ENCODE peak calls at places on chromosomes 4 and X, in five cellular contexts. One of them, this sample, is unnamed.
A peak's percentile ranks its signal among the peaks of the same experiment; 100 is the strongest.

GRCh38 chrX:132590350-132591026 is 101.7 kb upstream of the MBNL3 start:
- DNase-seq in OCI-LY7: no peak
- DNase-seq in tibial nerve: no peak
- DNase-seq in endothelial cell: no peak
- DNase-seq in D721Med: no peak
- DNase-seq in this sample: no peak

GRCh38 chrX:123188081-123188480 is 4.0 kb downstream of the GRIA3 start:
- DNase-seq in endothelial cell: no peak
- DNase-seq in OCI-LY7: no peak
- DNase-seq in tibial nerve: no peak
- DNase-seq in D721Med: no peak
- DNase-seq in this sample: no peak

GRCh38 chrX:70096052-70096451 is 33.8 kb downstream of the OTUD6A start:
- DNase-seq in tibial nerve: no peak
- DNase-seq in OCI-LY7: no peak
- DNase-seq in endothelial cell: peak; percentile 3
- DNase-seq in D721Med: no peak
- DNase-seq in this sample: no peak

GRCh38 chr4:84573738-84574720 is 8.9 kb upstream of the CDS1 start:
- DNase-seq in tibial nerve: no peak
- DNase-seq in D721Med: no peak
- DNase-seq in OCI-LY7: no peak
- DNase-seq in endothelial cell: no peak
- DNase-seq in this sample: no peak

GRCh38 chr4:91812319-91812718 is 491.4 kb upstream of the GRID2 start:
- DNase-seq in tibial nerve: no peak
- DNase-seq in D721Med: no peak
- DNase-seq in OCI-LY7: no peak
- DNase-seq in endothelial cell: no peak
- DNase-seq in this sample: no peak

GRCh38 chrX:56281789-56282188 is 49.6 kb downstream of the KLF8 start:
- DNase-seq in tibial nerve: no peak
- DNase-seq in OCI-LY7: peak; percentile 23
- DNase-seq in endothelial cell: peak; percentile 3
- DNase-seq in D721Med: no peak
- DNase-seq in this sample: no peak

GRCh38 chrX:22665818-22666217 is 333.9 kb upstream of the DDX53 start:
- DNase-seq in tibial nerve: no peak
- DNase-seq in endothelial cell: no peak
- DNase-seq in OCI-LY7: no peak
- DNase-seq in D721Med: no peak
- DNase-seq in this sample: no peak

GRCh38 chr4:173761236-173761635 is 231.2 kb upstream of the HAND2 start:
- DNase-seq in endothelial cell: no peak
- DNase-seq in tibial nerve: no peak
- DNase-seq in D721Med: no peak
- DNase-seq in OCI-LY7: no peak
- DNase-seq in this sample: no peak

GRCh38 chr4:186725422-186726149 is 1.9 kb upstream of the FAT1 start:
- DNase-seq in tibial nerve: peak; percentile 84
- DNase-seq in D721Med: peak; percentile 47
- DNase-seq in endothelial cell: peak; percentile 66
- DNase-seq in OCI-LY7: no peak
- DNase-seq in this sample: no peak

GRCh38 chr4:41430796-41431195 is 107.2 kb upstream of the LIMCH1 start:
- DNase-seq in tibial nerve: no peak
- DNase-seq in D721Med: no peak
- DNase-seq in endothelial cell: no peak
- DNase-seq in OCI-LY7: no peak
- DNase-seq in this sample: no peak

GRCh38 chrX:71911023-71911730 is 532 bp downstream of the NHSL2 start:
- DNase-seq in endothelial cell: peak; percentile 63
- DNase-seq in OCI-LY7: no peak
- DNase-seq in tibial nerve: no peak
- DNase-seq in D721Med: no peak
- DNase-seq in this sample: no peak

GRCh38 chrX:71908387-71908786 is 2.3 kb upstream of the NHSL2 start:
- DNase-seq in OCI-LY7: no peak
- DNase-seq in tibial nerve: no peak
- DNase-seq in endothelial cell: no peak
- DNase-seq in D721Med: no peak
- DNase-seq in this sample: no peak

GRCh38 chrX:71911731-71912050 is 1.0 kb downstream of the NHSL2 start:
- DNase-seq in endothelial cell: no peak
- DNase-seq in OCI-LY7: no peak
- DNase-seq in tibial nerve: no peak
- DNase-seq in D721Med: no peak
- DNase-seq in this sample: no peak

GRCh38 chrX:71910526-71911022 is at the start of gene NHSL2:
- DNase-seq in endothelial cell: peak; percentile 36
- DNase-seq in D721Med: no peak
- DNase-seq in OCI-LY7: no peak
- DNase-seq in tibial nerve: no peak
- DNase-seq in this sample: no peak

DNA sequence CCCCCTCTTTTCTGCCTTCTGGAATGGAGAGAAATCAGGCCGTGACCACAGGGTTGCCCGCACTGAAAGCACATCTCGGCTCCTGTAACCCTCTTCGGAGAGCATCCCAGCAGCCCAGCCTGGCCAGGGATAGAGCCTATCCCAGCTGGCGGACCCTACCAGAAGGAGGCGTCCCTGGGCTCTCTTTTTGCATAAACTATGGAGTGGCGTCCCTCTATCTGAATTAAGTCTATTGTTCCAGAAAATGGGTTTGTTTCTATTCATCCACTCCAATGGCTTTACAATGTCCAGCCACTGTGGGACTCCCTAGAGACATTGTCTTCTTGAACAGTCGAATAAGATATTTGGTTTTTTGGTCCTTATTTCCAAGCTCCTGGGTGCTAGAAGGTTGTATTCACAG is 689 bp upstream of the NHSL2 start:
- DNase-seq in D721Med: no peak
- DNase-seq in tibial nerve: peak; percentile 49
- DNase-seq in OCI-LY7: no peak
- DNase-seq in endothelial cell: peak; percentile 44
- DNase-seq in this sample: no peak
- TF ChIP-seq CTCF in D721Med: peak; percentile 39
- TF ChIP-seq CTCF in tibial nerve: no peak
- TF ChIP-seq CTCF in OCI-LY7: no peak
- TF ChIP-seq CTCF in endothelial cell: no peak
- TF ChIP-seq CTCF in this sample: peak; percentile 70

DNA sequence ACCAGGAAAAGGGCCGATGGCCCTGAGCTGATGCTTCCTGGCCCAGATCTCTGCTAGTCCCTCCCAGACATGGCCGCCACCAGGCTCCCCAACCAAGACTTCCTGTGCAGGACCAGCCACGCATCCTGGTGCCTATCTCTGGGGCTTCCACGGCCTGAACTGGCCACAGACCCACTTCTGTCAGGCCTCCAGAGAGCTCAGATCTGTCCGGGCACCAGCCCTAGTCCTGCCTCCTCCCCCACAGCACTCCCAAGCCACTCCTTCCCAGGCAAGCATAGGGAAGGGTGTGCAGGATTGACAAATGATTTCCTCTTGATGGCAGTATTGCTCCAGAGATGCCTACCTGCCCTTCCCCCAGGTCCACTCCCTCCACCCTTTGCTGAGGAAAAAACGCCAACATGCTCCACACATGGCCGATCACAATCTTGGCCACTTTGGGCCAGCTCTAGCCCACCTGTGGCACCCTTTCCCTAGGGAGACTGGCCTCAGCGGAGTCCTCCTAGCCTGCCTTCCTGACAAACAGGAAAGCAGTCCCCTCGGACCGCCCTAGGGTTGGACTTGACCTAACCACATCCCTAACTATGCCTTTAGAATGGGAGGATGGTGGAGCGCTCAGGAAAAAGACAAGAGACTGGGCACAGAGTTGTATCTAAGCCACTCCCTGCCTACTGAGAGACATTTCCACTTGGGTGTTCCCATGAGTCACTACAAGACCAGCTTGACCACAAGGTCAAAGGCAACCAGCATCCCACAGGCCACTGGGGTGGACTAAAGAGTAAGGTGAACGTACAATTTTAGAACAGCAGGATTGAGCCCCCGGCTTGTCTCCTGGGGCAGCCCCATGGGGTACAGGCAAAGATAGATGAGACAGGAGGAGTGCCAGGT is 277.5 kb upstream of the AGTR2 start:
- DNase-seq in D721Med: no peak
- DNase-seq in OCI-LY7: no peak
- DNase-seq in tibial nerve: no peak
- DNase-seq in endothelial cell: no peak
- DNase-seq in this sample: no peak
- TF ChIP-seq CTCF in D721Med: no peak
- TF ChIP-seq CTCF in OCI-LY7: no peak
- TF ChIP-seq CTCF in tibial nerve: peak; percentile 45
- TF ChIP-seq CTCF in endothelial cell: no peak
- TF ChIP-seq CTCF in this sample: no peak

DNA sequence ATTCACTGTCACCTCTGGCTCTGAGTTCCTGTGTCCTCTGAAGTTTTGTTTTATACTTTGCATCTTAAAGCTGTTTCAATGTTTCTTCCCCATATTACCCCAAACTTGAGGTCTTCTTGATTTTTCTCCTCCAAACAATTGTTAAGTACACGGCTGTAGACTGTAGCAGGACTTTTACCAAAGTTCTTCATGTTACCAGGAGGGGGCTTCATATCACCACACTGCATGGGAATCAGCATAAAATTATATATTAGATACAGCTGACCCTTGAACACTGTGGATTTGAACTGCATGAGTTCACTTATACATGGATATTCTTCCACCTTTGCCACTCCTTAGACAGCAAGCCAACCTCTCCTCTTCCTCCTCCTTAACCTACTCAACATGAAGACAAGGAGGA is 56.6 kb downstream of the SPATA18 start:
- DNase-seq in D721Med: no peak
- DNase-seq in endothelial cell: no peak
- DNase-seq in OCI-LY7: peak; percentile 1
- DNase-seq in tibial nerve: no peak
- DNase-seq in this sample: no peak
- TF ChIP-seq CTCF in D721Med: no peak
- TF ChIP-seq CTCF in endothelial cell: peak; percentile 20
- TF ChIP-seq CTCF in OCI-LY7: peak; percentile 40
- TF ChIP-seq CTCF in tibial nerve: no peak
- TF ChIP-seq CTCF in this sample: peak; percentile 59

GRCh38 chrX:45191383-45191782 is 9.3 kb downstream of the DIPK2B start:
- DNase-seq in endothelial cell: no peak
- DNase-seq in OCI-LY7: no peak
- DNase-seq in tibial nerve: no peak
- DNase-seq in D721Med: no peak
- DNase-seq in this sample: no peak

GRCh38 chrX:45187731-45188130 is 12.9 kb downstream of the DIPK2B start:
- DNase-seq in D721Med: no peak
- DNase-seq in tibial nerve: no peak
- DNase-seq in OCI-LY7: no peak
- DNase-seq in endothelial cell: no peak
- DNase-seq in this sample: no peak

GRCh38 chrX:45191820-45192409 is 8.8 kb downstream of the DIPK2B start:
- DNase-seq in tibial nerve: no peak
- DNase-seq in OCI-LY7: no peak
- DNase-seq in endothelial cell: no peak
- DNase-seq in D721Med: no peak
- DNase-seq in this sample: no peak

GRCh38 chrX:45184211-45184610 is 16.5 kb downstream of the DIPK2B start:
- DNase-seq in endothelial cell: no peak
- DNase-seq in tibial nerve: no peak
- DNase-seq in OCI-LY7: no peak
- DNase-seq in D721Med: no peak
- DNase-seq in this sample: no peak

DNA sequence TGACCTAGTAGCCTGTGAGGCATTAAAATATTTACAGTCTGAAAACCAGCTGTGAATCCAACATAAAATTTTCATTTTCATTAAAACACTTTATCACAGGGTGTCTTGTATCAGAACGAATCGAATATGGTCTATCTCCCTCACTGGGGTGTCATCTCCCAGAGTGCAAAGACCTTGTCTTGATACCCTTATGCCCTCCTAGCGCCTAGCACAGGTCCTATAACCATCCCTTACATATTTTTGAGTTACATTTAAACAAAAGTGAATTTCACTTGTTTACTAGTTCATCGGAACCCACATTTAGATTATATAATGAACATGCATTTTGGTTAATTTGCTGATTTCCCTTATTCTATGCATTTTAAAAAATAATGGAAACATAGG is 14.0 kb downstream of the DIPK2B start:
- DNase-seq in OCI-LY7: no peak
- DNase-seq in D721Med: no peak
- DNase-seq in endothelial cell: no peak
- DNase-seq in tibial nerve: no peak
- DNase-seq in this sample: no peak
- TF ChIP-seq CTCF in OCI-LY7: no peak
- TF ChIP-seq CTCF in D721Med: no peak
- TF ChIP-seq CTCF in endothelial cell: no peak
- TF ChIP-seq CTCF in tibial nerve: no peak
- TF ChIP-seq CTCF in this sample: no peak

This sample was measured in chondrocyte.